ENCODE peak calls at places on chromosome 22, in ten cellular contexts. One of them, this sample, is unnamed.

GRCh38 chr22:47046411-47047065 is 284.1 kb downstream of the TBC1D22A start:
- DNase-seq in kidney: peak; percentile 61
- DNase-seq in neural progenitor cell: no peak
- DNase-seq in endothelial cell: no peak
- DNase-seq in stromal cell of bone marrow: no peak
- DNase-seq in HTR-8/SVneo: no peak
- DNase-seq in psoas muscle: no peak
- DNase-seq in COLO829: no peak
- DNase-seq in kidney tubule cell: no peak
- DNase-seq in AG04450: no peak
- DNase-seq in this sample: no peak

GRCh38 chr22:29205260-29205597 is 467 bp upstream of the EMID1 start:
- DNase-seq in kidney: no peak
- DNase-seq in neural progenitor cell: no peak
- DNase-seq in endothelial cell: no peak
- DNase-seq in stromal cell of bone marrow: no peak
- DNase-seq in HTR-8/SVneo: no peak
- DNase-seq in psoas muscle: no peak
- DNase-seq in COLO829: no peak
- DNase-seq in kidney tubule cell: no peak
- DNase-seq in AG04450: no peak
- DNase-seq in this sample: no peak

GRCh38 chr22:40714514-40714966 is 35.3 kb downstream of the MCHR1 start:
- DNase-seq in kidney: no peak
- DNase-seq in neural progenitor cell: peak; percentile 94
- DNase-seq in endothelial cell: no peak
- DNase-seq in stromal cell of bone marrow: no peak
- DNase-seq in HTR-8/SVneo: no peak
- DNase-seq in psoas muscle: no peak
- DNase-seq in COLO829: no peak
- DNase-seq in kidney tubule cell: peak; percentile 43
- DNase-seq in AG04450: peak; percentile 34
- DNase-seq in this sample: peak; percentile 56

GRCh38 chr22:28978158-28978557 is 83.5 kb downstream of the C22orf31 start:
- DNase-seq in kidney: no peak
- DNase-seq in neural progenitor cell: no peak
- DNase-seq in endothelial cell: no peak
- DNase-seq in stromal cell of bone marrow: no peak
- DNase-seq in HTR-8/SVneo: no peak
- DNase-seq in psoas muscle: peak; percentile 65
- DNase-seq in COLO829: peak; percentile 40
- DNase-seq in kidney tubule cell: peak; percentile 67
- DNase-seq in AG04450: no peak
- DNase-seq in this sample: no peak

GRCh38 chr22:46613606-46613997 is 6.6 kb upstream of the GRAMD4 start:
- DNase-seq in kidney: no peak
- DNase-seq in neural progenitor cell: no peak
- DNase-seq in endothelial cell: no peak
- DNase-seq in stromal cell of bone marrow: no peak
- DNase-seq in HTR-8/SVneo: no peak
- DNase-seq in psoas muscle: peak; percentile 49
- DNase-seq in COLO829: no peak
- DNase-seq in kidney tubule cell: no peak
- DNase-seq in AG04450: no peak
- DNase-seq in this sample: no peak

GRCh38 chr22:44428941-44429615 is 69.0 kb downstream of the RTL6 start:
- DNase-seq in kidney: peak; percentile 60
- DNase-seq in neural progenitor cell: no peak
- DNase-seq in endothelial cell: no peak
- DNase-seq in stromal cell of bone marrow: no peak
- DNase-seq in HTR-8/SVneo: no peak
- DNase-seq in psoas muscle: no peak
- DNase-seq in COLO829: no peak
- DNase-seq in kidney tubule cell: no peak
- DNase-seq in AG04450: no peak
- DNase-seq in this sample: peak; percentile 56

GRCh38 chr22:24758164-24758799 is 16.2 kb downstream of the PIWIL3 start:
- DNase-seq in kidney: no peak
- DNase-seq in neural progenitor cell: peak; percentile 78
- DNase-seq in endothelial cell: peak; percentile 63
- DNase-seq in stromal cell of bone marrow: peak; percentile 35
- DNase-seq in HTR-8/SVneo: peak; percentile 30
- DNase-seq in psoas muscle: peak; percentile 43
- DNase-seq in COLO829: peak; percentile 62
- DNase-seq in kidney tubule cell: peak; percentile 58
- DNase-seq in AG04450: peak; percentile 37
- DNase-seq in this sample: peak; percentile 61

GRCh38 chr22:21448627-21449416 is 18.4 kb upstream of the TMEM191C start:
- DNase-seq in kidney: peak; percentile 47
- DNase-seq in neural progenitor cell: peak; percentile 1
- DNase-seq in endothelial cell: peak; percentile 1
- DNase-seq in stromal cell of bone marrow: no peak
- DNase-seq in HTR-8/SVneo: no peak
- DNase-seq in psoas muscle: peak; percentile 7
- DNase-seq in COLO829: no peak
- DNase-seq in kidney tubule cell: no peak
- DNase-seq in AG04450: no peak
- DNase-seq in this sample: no peak

GRCh38 chr22:48449466-48450187 is 1378.0 kb downstream of the BRD1 start:
- DNase-seq in kidney: peak; percentile 49
- DNase-seq in neural progenitor cell: no peak
- DNase-seq in endothelial cell: no peak
- DNase-seq in stromal cell of bone marrow: no peak
- DNase-seq in HTR-8/SVneo: no peak
- DNase-seq in psoas muscle: no peak
- DNase-seq in COLO829: no peak
- DNase-seq in kidney tubule cell: no peak
- DNase-seq in AG04450: no peak
- DNase-seq in this sample: no peak

GRCh38 chr22:23395476-23396361 is 184.4 kb downstream of the IGLL1 start:
- DNase-seq in kidney: no peak
- DNase-seq in neural progenitor cell: no peak
- DNase-seq in endothelial cell: no peak
- DNase-seq in stromal cell of bone marrow: no peak
- DNase-seq in HTR-8/SVneo: no peak
- DNase-seq in psoas muscle: no peak
- DNase-seq in COLO829: no peak
- DNase-seq in kidney tubule cell: no peak
- DNase-seq in AG04450: no peak
- DNase-seq in this sample: peak; percentile 52

GRCh38 chr22:44724416-44724815 is 22.4 kb downstream of the PRR5 start:
- DNase-seq in kidney: no peak
- DNase-seq in neural progenitor cell: no peak
- DNase-seq in endothelial cell: no peak
- DNase-seq in stromal cell of bone marrow: no peak
- DNase-seq in HTR-8/SVneo: no peak
- DNase-seq in psoas muscle: no peak
- DNase-seq in COLO829: no peak
- DNase-seq in kidney tubule cell: no peak
- DNase-seq in AG04450: no peak
- DNase-seq in this sample: no peak

GRCh38 chr22:49525776-49526535 is 301.7 kb downstream of the BRD1 start:
- DNase-seq in kidney: no peak
- DNase-seq in neural progenitor cell: no peak
- DNase-seq in endothelial cell: no peak
- DNase-seq in stromal cell of bone marrow: no peak
- DNase-seq in HTR-8/SVneo: no peak
- DNase-seq in psoas muscle: peak; percentile 32
- DNase-seq in COLO829: no peak
- DNase-seq in kidney tubule cell: no peak
- DNase-seq in AG04450: no peak
- DNase-seq in this sample: no peak